ENCODE peak calls at places on chromosomes 1 and 21, in six cellular contexts. B, M, T, H, D and N are unnamed samples.

GRCh38 chr21:45828580-45829565 is 152.7 kb upstream of the COL6A1 start:
- DNase-seq in B (no peak), M (no peak), T (no peak), H (no peak), D (no peak), N (no peak)

GRCh38 chr1:61254629-61255323 is 172.4 kb downstream of the NFIA start:
- DNase-seq in B (no peak), M (no peak), T (no peak), H (peak; percentile 79), D (no peak), N (no peak)

GRCh38 chr1:201009967-201010645 is 13.4 kb downstream of the KIF21B start:
- DNase-seq in B (no peak), M (no peak), T (no peak), H (no peak), D (no peak), N (no peak)

GRCh38 chr1:240732390-240732789 is 120.4 kb upstream of the GREM2 start:
- DNase-seq in B (no peak), M (no peak), T (no peak), H (peak; percentile 77), D (no peak), N (no peak)

GRCh38 chr1:45543599-45544417 is 6.8 kb upstream of the AKR1A1 start:
- DNase-seq in B (peak; percentile 26), M (peak; percentile 35), T (peak; percentile 55), H (no peak), D (no peak), N (no peak)

GRCh38 chr1:93995837-93996526 is 86.8 kb upstream of the GCLM start:
- DNase-seq in B (no peak), M (no peak), T (no peak), H (no peak), D (no peak), N (no peak)

GRCh38 chr1:65918564-65918963 is 125.9 kb downstream of the PDE4B start:
- DNase-seq in B (no peak), M (no peak), T (no peak), H (no peak), D (no peak), N (no peak)

GRCh38 chr21:42312626-42313104 is 2.5 kb downstream of the TFF3 start:
- DNase-seq in B (no peak), M (no peak), T (no peak), H (no peak), D (no peak), N (no peak)

GRCh38 chr1:241323510-241323909 is 33.5 kb downstream of the RGS7 start:
- DNase-seq in B (no peak), M (no peak), T (peak; percentile 33), H (peak; percentile 56), D (no peak), N (no peak)

GRCh38 chr1:205449750-205450443 is 5.9 kb downstream of the BLACAT1 start:
- DNase-seq in B (no peak), M (no peak), T (peak; percentile 48), H (peak; percentile 9), D (no peak), N (no peak)

GRCh38 chr1:222096883-222097282 is 355.0 kb upstream of the DUSP10 start:
- DNase-seq in B (no peak), M (no peak), T (no peak), H (no peak), D (no peak), N (no peak)

GRCh38 chr1:10033359-10033845 is 644 bp downstream of the UBE4B start:
- DNase-seq in B (no peak), M (no peak), T (no peak), H (peak; percentile 33), D (no peak), N (no peak)

GRCh38 chr1:58923090-58923470 is 139.2 kb upstream of the JUN start:
- DNase-seq in B (no peak), M (no peak), T (no peak), H (no peak), D (no peak), N (no peak)

GRCh38 chr1:87572891-87573290 is 244.2 kb downstream of the LMO4 start:
- DNase-seq in B (no peak), M (no peak), T (no peak), H (no peak), D (no peak), N (no peak)

GRCh38 chr21:36707763-36708511 is 9.0 kb downstream of the SIM2 start:
- DNase-seq in B (no peak), M (no peak), T (no peak), H (no peak), D (no peak), N (no peak)

GRCh38 chr1:87528754-87529517 is 200.3 kb downstream of the LMO4 start:
- DNase-seq in B (no peak), M (no peak), T (no peak), H (no peak), D (no peak), N (no peak)

GRCh38 chr1:26582836-26583460 is 53.4 kb downstream of the RPS6KA1 start:
- DNase-seq in B (peak; percentile 37), M (peak; percentile 27), T (no peak), H (peak; percentile 77), D (no peak), N (peak; percentile 26)

GRCh38 chr1:26289158-26290059 is 9.5 kb downstream of the SH3BGRL3 start:
- DNase-seq in B (no peak), M (no peak), T (peak; percentile 46), H (no peak), D (no peak), N (no peak)

GRCh38 chr1:184660462-184661191 is 94.0 kb downstream of the EDEM3 start:
- DNase-seq in B (no peak), M (no peak), T (no peak), H (no peak), D (no peak), N (no peak)

GRCh38 chr1:184661801-184662200 is 92.9 kb downstream of the EDEM3 start:
- DNase-seq in B (no peak), M (no peak), T (no peak), H (no peak), D (no peak), N (no peak)

GRCh38 chr1:184665329-184665728 is 89.3 kb downstream of the EDEM3 start:
- DNase-seq in B (no peak), M (no peak), T (no peak), H (no peak), D (no peak), N (no peak)

GRCh38 chr1:184664661-184665060 is 90.0 kb downstream of the EDEM3 start:
- DNase-seq in B (peak; percentile 27), M (no peak), T (no peak), H (no peak), D (no peak), N (no peak)

DNA sequence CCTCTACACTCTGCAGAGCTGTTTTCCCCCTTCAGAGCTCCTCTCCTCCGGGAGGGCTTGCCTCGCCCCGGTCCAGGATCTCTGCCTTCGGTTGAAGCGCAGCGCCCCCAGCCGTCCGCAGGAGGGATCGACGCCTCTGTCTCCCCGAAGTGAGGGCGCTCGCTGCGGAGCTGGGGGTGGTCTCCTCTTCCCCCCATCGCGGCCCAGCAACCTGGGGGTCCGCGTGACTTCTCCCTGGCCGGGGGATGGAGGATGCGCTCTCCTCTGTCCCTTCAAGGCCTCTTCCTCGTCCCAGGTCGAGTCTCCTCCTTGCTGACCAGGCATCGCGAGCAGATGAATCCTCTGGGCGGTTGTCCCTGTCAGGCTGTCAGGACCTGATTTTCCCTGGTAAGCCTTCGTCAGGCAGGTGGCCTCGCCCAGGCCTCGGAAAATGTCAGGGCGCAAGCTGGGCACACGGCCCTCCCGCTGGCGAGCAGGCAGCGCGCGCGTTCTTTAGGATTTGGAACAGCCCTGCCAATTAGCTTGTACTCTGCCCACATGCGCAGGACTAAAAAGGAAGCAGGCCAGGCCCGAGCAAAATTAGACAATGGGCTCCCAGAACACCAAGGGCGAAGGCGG is 90.5 kb downstream of the EDEM3 start:
- DNase-seq in B (peak; percentile 77), M (peak; percentile 86), T (peak; percentile 73), H (peak; percentile 78), D (peak; percentile 73), N (no peak)
- TF ChIP-seq CTCF in B (peak; percentile 98), M (peak; percentile 99), T (peak; percentile 79), H (peak; percentile 94), D (peak; percentile 85), N (peak; percentile 96)

DNA sequence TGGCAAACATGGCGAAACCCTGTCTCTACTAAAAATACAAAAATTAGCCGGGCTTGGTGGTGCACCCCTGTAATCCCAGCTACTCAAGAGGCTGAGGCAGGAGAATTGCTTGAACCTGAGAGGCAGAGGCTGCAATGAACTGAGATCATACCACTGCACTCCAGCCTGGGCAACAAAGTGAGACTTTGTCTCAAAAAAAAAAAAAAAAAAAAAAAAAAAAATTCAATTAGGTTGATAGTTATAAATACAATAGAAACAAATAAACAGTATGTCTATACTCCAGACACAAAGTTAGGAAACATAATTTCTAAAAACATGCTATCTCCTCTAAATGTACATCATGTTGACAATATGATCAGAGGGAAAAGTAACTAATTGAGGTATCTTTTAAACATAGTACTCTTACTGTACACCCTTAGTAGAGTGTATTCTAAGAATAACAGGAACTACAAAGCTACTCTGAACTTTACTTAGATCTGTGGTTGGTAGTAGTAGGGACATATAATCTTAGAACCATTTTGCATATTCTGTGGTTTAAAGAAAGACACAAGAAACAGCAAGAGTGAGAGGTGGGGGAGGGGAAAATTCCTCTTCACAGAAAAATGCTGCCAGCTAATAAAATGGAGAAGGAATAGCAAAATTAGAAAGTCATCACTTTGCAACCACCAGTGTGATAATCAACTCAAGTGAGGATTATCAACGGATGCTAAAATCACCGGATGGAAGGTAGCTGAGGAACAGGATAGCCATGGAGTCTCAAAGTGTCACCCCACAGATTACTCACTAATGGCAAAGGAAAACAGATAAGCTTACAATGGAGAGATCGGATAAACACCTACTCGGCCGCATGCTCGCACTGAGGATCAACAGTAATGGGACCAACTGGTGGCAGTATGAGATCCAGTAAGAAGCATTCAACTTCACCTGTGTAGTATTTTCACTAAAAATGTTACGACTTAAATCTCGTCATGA is 35.0 kb downstream of the MTOR start:
- DNase-seq in B (no peak), M (no peak), T (no peak), H (no peak), D (no peak), N (no peak)
- H3K27me3 ChIP-seq in B (no peaks in the 10 kb centered on the region), M (no peaks in the 10 kb centered on the region), T (no peaks in the 10 kb centered on the region), H (no peaks in the 10 kb centered on the region), D (no peaks in the 10 kb centered on the region), N (no peaks in the 10 kb centered on the region)

GRCh38 chr1:21534674-21535378 is 25.6 kb downstream of the ALPL start:
- DNase-seq in B (no peak), M (no peak), T (peak; percentile 48), H (peak; percentile 74), D (no peak), N (no peak)
- TF ChIP-seq CTCF in B (no peak), M (peak; percentile 51), T (peak; percentile 56), H (peak; percentile 16), D (peak; percentile 19), N (peak; percentile 39)

GRCh38 chr21:33067045-33067444 is 2.9 kb upstream of the OLIG1 start:
- DNase-seq in B (no peak), M (no peak), T (no peak), H (no peak), D (no peak), N (no peak)

GRCh38 chr21:33063365-33063883 is 6.5 kb upstream of the OLIG1 start:
- DNase-seq in B (no peak), M (no peak), T (no peak), H (no peak), D (no peak), N (no peak)

GRCh38 chr21:33064623-33064996 is 5.3 kb upstream of the OLIG1 start:
- DNase-seq in B (no peak), M (no peak), T (no peak), H (no peak), D (no peak), N (no peak)

GRCh38 chr21:33061233-33061632 is 8.7 kb upstream of the OLIG1 start:
- DNase-seq in B (no peak), M (no peak), T (no peak), H (no peak), D (no peak), N (no peak)

GRCh38 chr21:33063907-33064622 is 5.9 kb upstream of the OLIG1 start:
- DNase-seq in B (no peak), M (no peak), T (no peak), H (no peak), D (no peak), N (no peak)
- H3K27me3 ChIP-seq in B (peaks cover 3% of the 10 kb centered on the region), M (peaks cover 84% of the 10 kb centered on the region), T (peaks cover 35% of the 10 kb centered on the region), H (peaks cover 56% of the 10 kb centered on the region), D (no peaks in the 10 kb centered on the region), N (peaks cover 33% of the 10 kb centered on the region)